ENCODE peak calls at places on chromosomes 5 and 9, in seven cellular contexts. One of them, this sample, is unnamed. For H3K27me3, the result is how much of the 10 kb centered on the place peaks cover.

GRCh38 chr9:76818271-76818670 is 54.0 kb downstream of the PCA3 start:
- DNase-seq in right lobe of liver: no peak
- DNase-seq in small intestine: peak
- DNase-seq in left lung: no peak
- DNase-seq in tibial artery: peak
- DNase-seq in ovary: peak
- DNase-seq in IMR-90: peak
- DNase-seq in this sample: peak

GRCh38 chr9:297104-297794 is 82.6 kb downstream of the DOCK8 start:
- DNase-seq in right lobe of liver: no peak
- DNase-seq in tibial artery: peak
- DNase-seq in left lung: peak
- DNase-seq in ovary: no peak
- DNase-seq in IMR-90: no peak
- DNase-seq in small intestine: peak
- DNase-seq in this sample: peak

GRCh38 chr5:139638736-139639618 is 9.2 kb upstream of the CXXC5 start:
- DNase-seq in right lobe of liver: peak
- DNase-seq in ovary: peak
- DNase-seq in small intestine: no peak
- DNase-seq in IMR-90: no peak
- DNase-seq in tibial artery: peak
- DNase-seq in left lung: no peak
- DNase-seq in this sample: no peak

GRCh38 chr5:1380910-1381309 is 36.0 kb upstream of the CLPTM1L start:
- DNase-seq in tibial artery: no peak
- DNase-seq in IMR-90: no peak
- DNase-seq in small intestine: no peak
- DNase-seq in ovary: no peak
- DNase-seq in right lobe of liver: peak
- DNase-seq in left lung: no peak
- DNase-seq in this sample: no peak

GRCh38 chr5:163448491-163448890 is 11.1 kb downstream of the CCNG1 start:
- DNase-seq in left lung: no peak
- DNase-seq in small intestine: no peak
- DNase-seq in tibial artery: no peak
- DNase-seq in ovary: no peak
- DNase-seq in right lobe of liver: no peak
- DNase-seq in IMR-90: no peak
- DNase-seq in this sample: no peak

GRCh38 chr9:119902611-119903010 is 533.4 kb upstream of the BRINP1 start:
- DNase-seq in ovary: no peak
- DNase-seq in right lobe of liver: no peak
- DNase-seq in small intestine: no peak
- DNase-seq in tibial artery: no peak
- DNase-seq in IMR-90: no peak
- DNase-seq in left lung: no peak
- DNase-seq in this sample: no peak

GRCh38 chr9:21153688-21154608 is 12.3 kb upstream of the IFNW1 start:
- DNase-seq in right lobe of liver: no peak
- DNase-seq in IMR-90: peak
- DNase-seq in left lung: no peak
- DNase-seq in ovary: no peak
- DNase-seq in small intestine: peak
- DNase-seq in tibial artery: no peak
- DNase-seq in this sample: no peak

GRCh38 chr5:42759456-42759855 is 2.8 kb downstream of the CCDC152 start:
- DNase-seq in right lobe of liver: no peak
- DNase-seq in ovary: no peak
- DNase-seq in tibial artery: no peak
- DNase-seq in left lung: no peak
- DNase-seq in IMR-90: no peak
- DNase-seq in small intestine: no peak
- DNase-seq in this sample: no peak

GRCh38 chr9:89234636-89235035 is 56.0 kb upstream of the SHC3 start:
- DNase-seq in tibial artery: no peak
- DNase-seq in small intestine: no peak
- DNase-seq in IMR-90: peak
- DNase-seq in right lobe of liver: no peak
- DNase-seq in left lung: peak
- DNase-seq in ovary: no peak
- DNase-seq in this sample: peak

GRCh38 chr5:175873090-175873454 is 1.7 kb downstream of the CPLX2 start:
- DNase-seq in IMR-90: no peak
- DNase-seq in left lung: no peak
- DNase-seq in right lobe of liver: no peak
- DNase-seq in ovary: no peak
- DNase-seq in tibial artery: no peak
- DNase-seq in small intestine: peak
- DNase-seq in this sample: peak
- H3K27me3 ChIP-seq in IMR-90: under half
- H3K27me3 ChIP-seq in left lung: half or more
- H3K27me3 ChIP-seq in right lobe of liver: under half
- H3K27me3 ChIP-seq in ovary: under half
- H3K27me3 ChIP-seq in tibial artery: half or more
- H3K27me3 ChIP-seq in small intestine: under half
- H3K27me3 ChIP-seq in this sample: under half

GRCh38 chr9:126668058-126668457 is 54.3 kb downstream of the LMX1B start:
- DNase-seq in tibial artery: no peak
- DNase-seq in right lobe of liver: no peak
- DNase-seq in left lung: no peak
- DNase-seq in small intestine: no peak
- DNase-seq in ovary: no peak
- DNase-seq in IMR-90: no peak
- DNase-seq in this sample: no peak
- H3K27me3 ChIP-seq in tibial artery: half or more
- H3K27me3 ChIP-seq in right lobe of liver: under half
- H3K27me3 ChIP-seq in left lung: half or more
- H3K27me3 ChIP-seq in small intestine: under half
- H3K27me3 ChIP-seq in ovary: under half
- H3K27me3 ChIP-seq in IMR-90: half or more
- H3K27me3 ChIP-seq in this sample: under half

GRCh38 chr9:112917987-112918362 is 27.3 kb upstream of the SLC46A2 start:
- DNase-seq in right lobe of liver: no peak
- DNase-seq in tibial artery: no peak
- DNase-seq in ovary: no peak
- DNase-seq in IMR-90: no peak
- DNase-seq in left lung: no peak
- DNase-seq in small intestine: no peak
- DNase-seq in this sample: no peak
- H3K27me3 ChIP-seq in right lobe of liver: under half
- H3K27me3 ChIP-seq in tibial artery: under half
- H3K27me3 ChIP-seq in ovary: under half
- H3K27me3 ChIP-seq in IMR-90: under half
- H3K27me3 ChIP-seq in left lung: under half
- H3K27me3 ChIP-seq in small intestine: under half
- H3K27me3 ChIP-seq in this sample: under half

GRCh38 chr5:175285263-175285662 is 158.7 kb downstream of the DRD1 start:
- DNase-seq in left lung: no peak
- DNase-seq in IMR-90: peak
- DNase-seq in small intestine: peak
- DNase-seq in right lobe of liver: no peak
- DNase-seq in tibial artery: no peak
- DNase-seq in ovary: no peak
- DNase-seq in this sample: no peak
- H3K27me3 ChIP-seq in left lung: under half
- H3K27me3 ChIP-seq in IMR-90: under half
- H3K27me3 ChIP-seq in small intestine: under half
- H3K27me3 ChIP-seq in right lobe of liver: under half
- H3K27me3 ChIP-seq in tibial artery: under half
- H3K27me3 ChIP-seq in ovary: under half
- H3K27me3 ChIP-seq in this sample: under half

DNA sequence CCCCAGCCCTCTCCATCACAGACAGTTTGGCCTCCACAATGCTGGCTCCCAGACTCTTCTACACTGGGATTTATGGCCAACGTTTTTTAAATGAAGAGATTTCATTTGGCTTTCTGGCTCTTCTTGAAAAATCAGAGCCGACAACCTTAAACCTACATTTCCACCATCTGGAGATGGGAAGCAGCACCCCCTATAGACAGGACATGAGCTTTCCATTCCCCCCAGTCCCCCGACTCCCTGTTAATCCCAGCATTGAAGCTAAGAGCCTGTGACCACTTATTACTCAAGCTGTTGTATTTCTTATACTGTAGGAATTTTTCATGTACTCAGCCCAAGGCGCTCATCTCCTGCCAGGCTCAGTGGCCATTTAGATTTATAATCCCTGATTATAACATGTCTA is 34.0 kb upstream of the AFAP1L1 start:
- DNase-seq in right lobe of liver: no peak
- DNase-seq in left lung: no peak
- DNase-seq in IMR-90: no peak
- DNase-seq in ovary: no peak
- DNase-seq in tibial artery: no peak
- DNase-seq in small intestine: no peak
- DNase-seq in this sample: no peak
- H3K27me3 ChIP-seq in right lobe of liver: under half
- H3K27me3 ChIP-seq in left lung: under half
- H3K27me3 ChIP-seq in IMR-90: under half
- H3K27me3 ChIP-seq in ovary: under half
- H3K27me3 ChIP-seq in tibial artery: under half
- H3K27me3 ChIP-seq in small intestine: under half
- H3K27me3 ChIP-seq in this sample: under half

GRCh38 chr9:33843312-33843950 is 26.5 kb downstream of the UBE2R2 start:
- DNase-seq in ovary: no peak
- DNase-seq in small intestine: no peak
- DNase-seq in IMR-90: no peak
- DNase-seq in tibial artery: no peak
- DNase-seq in left lung: no peak
- DNase-seq in right lobe of liver: no peak
- DNase-seq in this sample: no peak
- H3K27me3 ChIP-seq in ovary: under half
- H3K27me3 ChIP-seq in small intestine: under half
- H3K27me3 ChIP-seq in IMR-90: under half
- H3K27me3 ChIP-seq in tibial artery: under half
- H3K27me3 ChIP-seq in left lung: under half
- H3K27me3 ChIP-seq in right lobe of liver: under half
- H3K27me3 ChIP-seq in this sample: under half

GRCh38 chr5:135537745-135538144 is 2.0 kb upstream of the NEUROG1 start:
- DNase-seq in small intestine: no peak
- DNase-seq in tibial artery: no peak
- DNase-seq in right lobe of liver: no peak
- DNase-seq in IMR-90: no peak
- DNase-seq in left lung: no peak
- DNase-seq in ovary: no peak
- DNase-seq in this sample: no peak
- H3K27me3 ChIP-seq in small intestine: half or more
- H3K27me3 ChIP-seq in tibial artery: half or more
- H3K27me3 ChIP-seq in right lobe of liver: under half
- H3K27me3 ChIP-seq in IMR-90: half or more
- H3K27me3 ChIP-seq in left lung: half or more
- H3K27me3 ChIP-seq in ovary: under half
- H3K27me3 ChIP-seq in this sample: under half

DNA sequence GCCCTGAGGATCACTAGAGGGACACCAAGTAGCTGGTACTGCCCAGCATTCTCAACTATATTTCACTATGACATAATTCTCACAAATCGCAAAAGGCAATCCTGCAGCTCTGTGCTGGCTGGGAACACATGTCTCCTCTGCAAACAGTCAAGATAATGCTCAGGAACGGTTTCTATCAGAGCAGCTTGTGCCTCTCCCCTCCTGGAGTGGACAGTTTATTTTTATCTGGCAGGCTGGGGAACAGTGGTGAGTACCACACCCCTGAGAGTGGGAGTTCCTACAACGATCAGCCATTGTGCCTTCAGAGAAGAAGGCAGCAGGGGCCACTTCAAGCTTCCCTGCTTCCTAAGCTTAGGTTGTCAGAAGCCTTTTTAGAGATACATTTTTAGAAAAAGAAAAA is 65.8 kb downstream of the ERAP1 start:
- DNase-seq in ovary: no peak
- DNase-seq in left lung: no peak
- DNase-seq in right lobe of liver: no peak
- DNase-seq in tibial artery: no peak
- DNase-seq in small intestine: peak
- DNase-seq in IMR-90: no peak
- DNase-seq in this sample: no peak
- H3K27me3 ChIP-seq in ovary: under half
- H3K27me3 ChIP-seq in left lung: under half
- H3K27me3 ChIP-seq in right lobe of liver: under half
- H3K27me3 ChIP-seq in tibial artery: under half
- H3K27me3 ChIP-seq in small intestine: under half
- H3K27me3 ChIP-seq in IMR-90: under half
- H3K27me3 ChIP-seq in this sample: under half

DNA sequence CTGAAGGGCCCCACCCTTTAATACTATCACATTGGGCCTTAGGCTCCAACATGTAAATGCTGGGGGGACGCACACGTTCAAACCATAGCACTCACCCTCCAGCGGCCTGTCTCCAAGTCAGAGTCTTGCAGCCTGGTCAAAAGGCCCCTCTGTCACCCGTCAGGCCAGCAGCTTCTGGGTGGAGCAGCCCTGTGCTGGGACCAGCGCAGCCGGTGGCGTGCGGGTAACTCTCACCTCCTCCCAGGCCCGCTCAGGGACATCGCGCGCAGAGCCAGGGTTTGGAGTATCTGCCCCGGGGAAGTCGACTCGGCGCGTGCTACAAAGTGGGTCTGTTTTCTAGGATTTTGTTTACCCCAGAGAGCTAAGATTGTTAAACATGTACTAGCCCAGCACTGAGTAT is 93.0 kb upstream of the COL5A1 start:
- DNase-seq in ovary: no peak
- DNase-seq in left lung: no peak
- DNase-seq in right lobe of liver: no peak
- DNase-seq in small intestine: no peak
- DNase-seq in IMR-90: no peak
- DNase-seq in tibial artery: peak
- DNase-seq in this sample: no peak
- H3K27me3 ChIP-seq in ovary: under half
- H3K27me3 ChIP-seq in left lung: under half
- H3K27me3 ChIP-seq in right lobe of liver: under half
- H3K27me3 ChIP-seq in small intestine: under half
- H3K27me3 ChIP-seq in IMR-90: under half
- H3K27me3 ChIP-seq in tibial artery: under half
- H3K27me3 ChIP-seq in this sample: under half

This sample was measured in body of pancreas.